ENCODE peak calls at places on chromosomes 13 and 19, in five cellular contexts. O is kidney epithelial cell, E is cardiac muscle cell, J is heart left ventricle, B is bronchial epithelial cell. H is an unnamed sample.

GRCh38 chr19:2207991-2208860 is 27.9 kb downstream of the PLEKHJ1 start:
- DNase-seq in O (peak; percentile 4), E (peak; percentile 12), J (peak; percentile 66), B (peak; percentile 14), H (peak; percentile 51)

GRCh38 chr19:23305555-23305954 is 55.4 kb upstream of the ZNF724 start:
- DNase-seq in O (no peak), E (no peak), J (no peak), B (no peak), H (no peak)

GRCh38 chr13:63208811-63209210 is 1793.2 kb upstream of the PCDH20 start:
- DNase-seq in O (no peak), E (no peak), J (no peak), B (no peak), H (no peak)

GRCh38 chr13:114115191-114115671 is 17.2 kb downstream of the RASA3 start:
- DNase-seq in O (peak; percentile 77), E (no peak), J (peak; percentile 25), B (peak; percentile 75), H (no peak)

GRCh38 chr13:62375653-62376052 is 960.0 kb upstream of the PCDH20 start:
- DNase-seq in O (no peak), E (no peak), J (no peak), B (no peak), H (no peak)

GRCh38 chr13:107035778-107036177 is 467.8 kb upstream of the ARGLU1 start:
- DNase-seq in O (peak; percentile 12), E (no peak), J (no peak), B (no peak), H (no peak)

GRCh38 chr13:113974304-113975281 is 717 bp upstream of the C13orf46 start:
- DNase-seq in O (no peak), E (no peak), J (no peak), B (no peak), H (no peak)

GRCh38 chr13:40193290-40194203 is 472.9 kb downstream of the FOXO1 start:
- DNase-seq in O (no peak), E (no peak), J (peak; percentile 35), B (no peak), H (no peak)

GRCh38 chr19:6087074-6087506 is 23.2 kb downstream of the RFX2 start:
- DNase-seq in O (no peak), E (no peak), J (no peak), B (no peak), H (no peak)

GRCh38 chr13:61413572-61413971 is 2.1 kb downstream of the PCDH20 start:
- DNase-seq in O (no peak), E (peak; percentile 34), J (no peak), B (no peak), H (no peak)

GRCh38 chr13:23654111-23655110 is 84.2 kb downstream of the TNFRSF19 start:
- DNase-seq in O (peak; percentile 38), E (no peak), J (peak; percentile 64), B (peak; percentile 87), H (no peak)

GRCh38 chr13:31046711-31047279 is 114.3 kb downstream of the TEX26 start:
- DNase-seq in O (no peak), E (peak; percentile 57), J (peak; percentile 11), B (no peak), H (no peak)

GRCh38 chr13:21733475-21734311 is 62.8 kb downstream of the FGF9 start:
- DNase-seq in O (peak; percentile 51), E (no peak), J (no peak), B (peak; percentile 67), H (no peak)

GRCh38 chr13:108121406-108121805 is 93.9 kb downstream of the LIG4 start:
- DNase-seq in O (no peak), E (no peak), J (no peak), B (no peak), H (no peak)

GRCh38 chr19:46951236-46951986 is 68.2 kb upstream of the NPAS1 start:
- DNase-seq in O (peak; percentile 63), E (no peak), J (no peak), B (peak; percentile 97), H (no peak)

GRCh38 chr19:10744222-10744847 is 26.5 kb downstream of the DNM2 start:
- DNase-seq in O (no peak), E (no peak), J (no peak), B (no peak), H (no peak)

GRCh38 chr19:6249296-6249695 is 30.5 kb downstream of the MLLT1 start:
- DNase-seq in O (no peak), E (no peak), J (no peak), B (no peak), H (no peak)

GRCh38 chr13:37049810-37050209 is 9.7 kb downstream of the SUPT20H start:
- DNase-seq in O (no peak), E (no peak), J (no peak), B (no peak), H (no peak)
- TF ChIP-seq CTCF in O (peak; percentile 11), E (peak; percentile 6), J (no peak), B (no peak), H (no peak)

GRCh38 chr19:18523841-18524240 is 2.0 kb upstream of the ELL start:
- DNase-seq in O (no peak), E (no peak), J (no peak), B (no peak), H (no peak)

GRCh38 chr19:18521692-18522123 is at the start of gene ELL:
- DNase-seq in O (no peak), E (no peak), J (no peak), B (no peak), H (no peak)

GRCh38 chr19:18520848-18521691 is 800 bp downstream of the ELL start:
- DNase-seq in O (no peak), E (peak; percentile 34), J (peak; percentile 42), B (peak; percentile 4), H (no peak)

GRCh38 chr19:18519962-18520847 is 1.7 kb downstream of the ELL start:
- DNase-seq in O (peak; percentile 76), E (peak; percentile 66), J (peak; percentile 55), B (peak; percentile 79), H (no peak)

GRCh38 chr19:18522124-18522861 is 423 bp upstream of the ELL start:
- DNase-seq in O (peak; percentile 98), E (peak; percentile 100), J (peak; percentile 100), B (peak; percentile 98), H (peak; percentile 99)
- H3K4me3 ChIP-seq in O (peak overlapping the region; percentile 100), E (peak overlapping the region; percentile 95), J (peak overlapping the region; percentile 100), B (peak overlapping the region; percentile 99), H (peak overlapping the region; percentile 68)

DNA sequence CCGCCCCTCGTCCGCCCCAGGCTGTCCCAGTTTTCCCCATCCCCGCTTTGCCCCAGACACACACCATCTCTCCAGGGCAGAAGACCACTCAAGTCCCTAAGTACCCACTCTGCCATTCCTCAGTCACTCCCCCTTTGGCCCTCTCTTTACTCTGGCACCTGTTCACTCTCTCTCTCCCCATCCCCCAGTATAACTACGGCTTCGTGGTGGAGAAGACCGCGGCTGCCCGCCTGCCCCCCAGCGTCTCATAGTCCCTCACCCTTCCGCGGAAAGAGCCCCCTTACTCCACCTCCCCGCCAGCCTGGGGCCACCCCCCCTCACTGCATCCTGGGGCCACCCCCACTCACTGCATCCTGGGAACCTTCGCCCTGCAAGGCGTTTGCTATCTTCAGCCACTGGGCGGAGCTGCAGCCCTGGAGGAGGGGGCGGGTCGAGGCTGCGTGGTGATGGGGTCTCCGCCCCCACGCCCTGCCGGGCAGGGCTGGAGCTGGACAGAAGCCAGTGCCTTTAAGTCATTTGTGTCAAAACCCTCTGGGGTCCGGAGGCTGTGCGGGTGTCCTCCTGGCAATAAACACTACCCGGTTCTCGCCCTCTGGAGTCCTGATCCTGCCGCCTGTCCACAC is 5.0 kb downstream of the MVB12A start:
- DNase-seq in O (no peak), E (peak; percentile 92), J (peak; percentile 24), B (no peak), H (no peak)
- TF ChIP-seq CTCF in O (peak; percentile 77), E (peak; percentile 62), J (no peak), B (peak; percentile 63), H (peak; percentile 52)

GRCh38 chr19:51461723-51462161 is 3.5 kb upstream of the SIGLEC8 start:
- DNase-seq in O (no peak), E (no peak), J (peak; percentile 14), B (no peak), H (no peak)

GRCh38 chr19:51458899-51459592 is 792 bp upstream of the SIGLEC8 start:
- DNase-seq in O (no peak), E (no peak), J (no peak), B (no peak), H (no peak)

GRCh38 chr19:51462276-51462675 is 4.0 kb upstream of the SIGLEC8 start:
- DNase-seq in O (no peak), E (no peak), J (no peak), B (no peak), H (no peak)

GRCh38 chr19:51458051-51458645 is at the start of gene SIGLEC8:
- DNase-seq in O (no peak), E (no peak), J (no peak), B (no peak), H (no peak)

GRCh38 chr19:51460164-51460992 is 2.1 kb upstream of the SIGLEC8 start:
- DNase-seq in O (no peak), E (no peak), J (no peak), B (no peak), H (no peak)
- H3K4me3 ChIP-seq in O (no peak overlapping the region), E (no peak overlapping the region), J (no peak overlapping the region), B (no peak overlapping the region), H (no peak overlapping the region)

DNA sequence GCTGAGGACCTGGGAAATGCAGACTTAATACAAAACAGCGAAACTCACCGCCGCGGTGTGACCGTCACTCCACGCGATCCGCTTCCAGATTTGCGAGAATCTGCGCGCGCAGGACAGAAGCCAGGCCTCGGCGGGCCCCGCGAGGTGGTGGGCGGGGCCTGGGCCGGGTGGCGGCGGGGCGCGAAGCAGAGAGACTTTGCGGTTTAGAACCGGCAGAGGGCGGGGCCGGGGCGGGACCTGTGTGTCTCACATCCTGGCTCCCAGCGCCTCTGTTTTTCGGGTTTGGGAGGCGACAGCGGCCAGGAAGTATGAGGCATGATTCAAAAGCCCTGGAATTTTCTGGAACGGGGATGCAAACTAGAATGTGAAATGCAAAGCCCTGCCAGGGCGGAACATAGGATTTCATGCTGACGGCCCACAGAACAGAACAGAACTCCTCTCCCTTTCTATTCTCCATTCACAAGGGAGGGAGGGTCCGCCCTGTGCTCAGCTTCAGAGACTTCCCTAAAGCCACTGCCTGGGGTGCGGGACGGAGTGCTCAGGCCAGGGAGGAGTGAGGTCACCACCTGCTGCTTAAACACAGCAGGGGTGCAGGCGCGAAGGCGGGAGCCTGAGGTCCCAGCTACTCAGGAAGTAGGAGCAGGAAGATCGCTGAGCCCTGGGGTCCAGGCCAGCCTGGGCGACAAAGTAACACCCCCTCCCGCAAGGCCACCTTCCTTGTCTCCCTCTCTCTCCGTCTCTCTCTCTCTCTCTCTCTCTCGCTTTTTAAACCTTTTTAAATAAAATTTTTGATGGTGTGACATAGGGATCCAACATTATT is 44.2 kb downstream of the ZNF611 start:
- DNase-seq in O (peak; percentile 58), E (peak; percentile 92), J (peak; percentile 95), B (peak; percentile 85), H (peak; percentile 59)
- TF ChIP-seq CTCF in O (no peak), E (peak; percentile 24), J (peak; percentile 26), B (no peak), H (no peak)

DNA sequence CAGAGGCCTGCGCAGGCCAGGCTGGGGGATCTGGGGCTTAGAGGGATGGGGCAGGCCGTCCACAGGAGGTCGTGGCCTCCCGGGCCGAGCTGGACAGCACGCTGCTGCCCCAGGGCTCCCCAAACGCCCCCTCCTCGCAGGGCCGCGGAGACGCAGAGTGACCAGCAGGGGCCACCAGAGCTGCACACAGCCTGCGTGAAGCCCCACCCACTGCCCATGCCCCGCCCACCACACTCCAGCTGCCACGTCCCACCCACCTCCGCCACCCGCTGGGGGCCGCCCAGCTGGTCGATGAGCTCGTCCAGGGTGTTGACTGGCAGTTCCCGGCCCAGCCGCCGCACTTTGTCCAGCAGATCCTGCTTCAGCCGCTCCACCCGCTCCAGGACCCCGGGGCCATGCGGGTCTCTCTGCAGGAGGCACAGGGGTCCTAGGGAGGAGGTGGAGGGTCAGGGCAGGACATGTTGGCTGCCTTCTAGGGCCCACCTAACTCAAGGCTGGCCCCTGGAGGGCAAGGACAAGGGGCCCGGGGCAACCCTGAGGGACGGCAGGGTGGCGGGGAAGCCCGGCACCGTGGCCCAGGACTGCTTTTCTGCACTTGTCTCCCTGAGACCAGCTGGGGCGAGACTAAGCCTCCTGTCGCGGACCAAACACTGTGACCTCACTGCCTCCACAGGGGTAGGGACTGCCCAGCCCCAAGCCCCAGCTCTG is 9.6 kb downstream of the GPX4 start:
- DNase-seq in O (no peak), E (peak; percentile 97), J (peak; percentile 97), B (peak; percentile 73), H (peak; percentile 77)
- H3K4me3 ChIP-seq in O (no peak overlapping the region), E (no peak overlapping the region), J (no peak overlapping the region), B (no peak overlapping the region), H (no peak overlapping the region)